ENCODE peak calls at places on chromosomes 5 and 9, in six cellular contexts. Q is CD8-positive, alpha-beta memory T cell; F is GM12891; M is activated CD8-positive, alpha-beta memory T cell treated with anti-CD3 and anti-CD28 coated beads for 48 hours; D is stimulated activated CD8-positive, alpha-beta memory T cell treated with anti-CD3 and anti-CD28 coated beads, Interleukin-4, amount 100 ng/mL, for 4 hours; W is stimulated activated CD4-positive, alpha-beta T cell treated with anti-CD3 and anti-CD28 coated beads, Interleukin-4, amount 100 ng/mL, for 4 hours. B is an unnamed sample.
A peak's percentile ranks its signal among the peaks of the same experiment; 100 is the strongest.

GRCh38 chr5:128290152-128290858 is 206.7 kb downstream of the SLC12A2 start:
- DNase-seq in F (no peak), M (no peak), W (no peak), D (no peak), Q (no peak), B (no peak)

GRCh38 chr5:98333921-98334320 is 439.5 kb upstream of the RGMB start:
- DNase-seq in Q (no peak), F (no peak), W (no peak), M (no peak), D (no peak), B (no peak)

GRCh38 chr5:180599981-180600553 is 8.8 kb upstream of the SCGB3A1 start:
- DNase-seq in Q (no peak), W (no peak), D (no peak), F (peak; percentile 10), M (no peak), B (no peak)

GRCh38 chr9:80602291-80602690 is 1030.5 kb downstream of the TLE4 start:
- DNase-seq in W (no peak), M (no peak), Q (no peak), D (no peak), F (no peak), B (no peak)

GRCh38 chr5:94469889-94470288 is 148.5 kb downstream of the KIAA0825 start:
- DNase-seq in W (no peak), M (no peak), Q (no peak), F (no peak), D (no peak), B (no peak)

GRCh38 chr9:127519301-127520166 is 68.2 kb downstream of the LRSAM1 start:
- DNase-seq in F (no peak), D (no peak), Q (no peak), M (peak; percentile 24), W (peak; percentile 14), B (no peak)

GRCh38 chr9:124786881-124787573 is 10.1 kb downstream of the OLFML2A start:
- DNase-seq in D (no peak), F (no peak), Q (no peak), M (no peak), W (no peak), B (no peak)

GRCh38 chr9:83062653-83063527 is at the start of gene RASEF:
- DNase-seq in D (no peak), F (no peak), Q (no peak), W (no peak), M (no peak), B (no peak)

GRCh38 chr9:68851657-68852056 is 146.6 kb downstream of the PIP5K1B start:
- DNase-seq in F (no peak), W (no peak), Q (no peak), M (no peak), D (no peak), B (no peak)

GRCh38 chr5:1568201-1568979 is 44.6 kb upstream of the LPCAT1 start:
- DNase-seq in W (no peak), M (no peak), D (no peak), F (no peak), Q (no peak), B (no peak)

GRCh38 chr5:150070277-150070638 is 16.1 kb downstream of the CSF1R start:
- DNase-seq in M (no peak), Q (no peak), W (no peak), D (no peak), F (no peak), B (no peak)

GRCh38 chr9:117772960-117773359 is 68.8 kb downstream of the TLR4 start:
- DNase-seq in W (no peak), D (no peak), M (no peak), Q (no peak), F (no peak), B (no peak)

GRCh38 chr5:175800656-175801081 is 70.7 kb upstream of the CPLX2 start:
- DNase-seq in D (no peak), M (no peak), Q (no peak), F (no peak), W (no peak), B (no peak)

GRCh38 chr9:117187498-117187897 is 227.4 kb downstream of the ASTN2 start:
- DNase-seq in W (no peak), Q (no peak), M (no peak), F (no peak), D (no peak), B (no peak)

GRCh38 chr5:126464959-126465358 is 41.8 kb downstream of the GRAMD2B start:
- DNase-seq in D (no peak), F (no peak), W (no peak), Q (no peak), M (no peak), B (no peak)

GRCh38 chr5:96595300-96596090 is 66.7 kb upstream of the CAST start:
- DNase-seq in D (no peak), Q (no peak), F (no peak), W (no peak), M (no peak), B (no peak)

GRCh38 chr9:35845824-35846771 is 17.1 kb downstream of the TMEM8B start:
- DNase-seq in Q (no peak), W (no peak), F (no peak), D (no peak), M (no peak), B (no peak)

GRCh38 chr5:179554981-179555380 is 4.6 kb downstream of the RUFY1 start:
- DNase-seq in M (no peak), D (no peak), W (no peak), F (no peak), Q (no peak), B (no peak)

GRCh38 chr9:96818535-96818934 is 35.8 kb downstream of the ZNF782 start:
- DNase-seq in W (no peak), Q (no peak), F (no peak), D (no peak), M (no peak), B (no peak)

GRCh38 chr5:132837868-132838267 is 7.4 kb upstream of the SHROOM1 start:
- DNase-seq in F (no peak), M (no peak), W (no peak), Q (no peak), D (no peak), B (no peak)

GRCh38 chr5:149455889-149456409 is 76.9 kb upstream of the IL17B start:
- DNase-seq in M (no peak), F (no peak), Q (no peak), D (no peak), W (no peak), B (no peak)

GRCh38 chr5:87094347-87094746 is 173.3 kb upstream of the RASA1 start:
- DNase-seq in Q (no peak), F (no peak), W (no peak), M (no peak), D (no peak), B (no peak)

GRCh38 chr5:112024769-112025168 is 267.8 kb upstream of the NREP start:
- DNase-seq in D (no peak), Q (no peak), F (no peak), M (no peak), W (no peak), B (no peak)

GRCh38 chr9:91241909-91242308 is 119.8 kb downstream of the AUH start:
- DNase-seq in W (no peak), F (no peak), Q (no peak), D (no peak), M (no peak), B (no peak)